ENCODE peak calls at places on chromosomes 11 and 22, in seven cellular contexts. G is Karpas-422, H is IMR-90, R is HCT116, K is fibroblast of lung, W is astrocyte, L is PC-9. Z is an unnamed sample.

GRCh38 chr11:14414470-14415461 is 55.8 kb upstream of the RRAS2 start:
- DNase-seq in W (peak), R (no peak), L (peak), G (no peak), K (peak), H (peak), Z (no peak)

GRCh38 chr22:45201678-45202332 is 38.1 kb downstream of the NUP50 start:
- DNase-seq in H (peak), G (no peak), W (peak), R (no peak), L (peak), K (peak), Z (no peak)

GRCh38 chr11:65506770-65507485 is 8.1 kb downstream of the MALAT1 start:
- DNase-seq in G (peak), R (peak), K (peak), L (no peak), W (peak), H (peak), Z (no peak)

GRCh38 chr11:65382804-65383368 is 440 bp upstream of the SLC25A45 start:
- DNase-seq in R (no peak), K (no peak), L (peak), W (no peak), G (no peak), H (no peak), Z (no peak)

GRCh38 chr11:92285776-92286175 is 61.2 kb downstream of the FAT3 start:
- DNase-seq in L (peak), R (no peak), G (no peak), H (no peak), W (no peak), K (no peak), Z (no peak)

GRCh38 chr11:114438303-114438702 is 964 bp upstream of the REXO2 start:
- DNase-seq in H (peak), G (no peak), R (no peak), L (peak), W (peak), K (no peak), Z (no peak)

GRCh38 chr11:119550330-119550729 is 127.4 kb upstream of the THY1 start:
- DNase-seq in R (no peak), G (no peak), L (peak), H (no peak), K (peak), W (peak), Z (no peak)

GRCh38 chr11:76803811-76804600 is 20.9 kb downstream of the TSKU start:
- DNase-seq in L (no peak), H (peak), G (no peak), R (no peak), K (peak), W (peak), Z (no peak)

GRCh38 chr11:12060385-12060980 is 49.9 kb upstream of the MICAL2 start:
- DNase-seq in K (no peak), L (no peak), H (no peak), G (no peak), W (no peak), R (no peak), Z (no peak)

GRCh38 chr11:1002091-1002984 is 34.2 kb downstream of the MUC6 start:
- DNase-seq in W (no peak), H (no peak), K (no peak), R (no peak), L (no peak), G (no peak), Z (no peak)

GRCh38 chr22:50305658-50306566 is 1.5 kb downstream of the PLXNB2 start:
- DNase-seq in L (peak), H (peak), G (no peak), W (peak), R (peak), K (peak), Z (peak)

GRCh38 chr11:2577071-2578005 is 122.5 kb downstream of the KCNQ1OT1 start:
- DNase-seq in L (no peak), W (no peak), R (no peak), K (no peak), H (no peak), G (no peak), Z (no peak)

GRCh38 chr11:79274636-79275315 is 166.1 kb downstream of the TENM4 start:
- DNase-seq in R (no peak), K (peak), H (peak), W (peak), L (no peak), G (no peak), Z (no peak)

GRCh38 chr11:63872833-63873201 is 33.9 kb downstream of the MARK2 start:
- DNase-seq in G (no peak), W (no peak), K (no peak), L (no peak), R (no peak), H (no peak), Z (no peak)

GRCh38 chr22:41833369-41834004 is 582 bp downstream of the SREBF2 start:
- DNase-seq in K (peak), W (no peak), R (no peak), L (no peak), H (no peak), G (peak), Z (no peak)

GRCh38 chr11:103436131-103436770 is 327.0 kb downstream of the DYNC2H1 start:
- DNase-seq in K (no peak), W (no peak), G (no peak), R (no peak), H (no peak), L (no peak), Z (no peak)

GRCh38 chr11:45328726-45329125 is 42.6 kb upstream of the SYT13 start:
- DNase-seq in W (no peak), L (no peak), G (no peak), R (no peak), H (no peak), K (no peak), Z (no peak)

GRCh38 chr11:131745405-131745804 is 375.0 kb downstream of the NTM start:
- DNase-seq in W (peak), R (no peak), G (no peak), L (no peak), H (peak), K (peak), Z (no peak)

GRCh38 chr11:42329930-42330555 is 870.6 kb upstream of the LRRC4C start:
- DNase-seq in W (peak), K (no peak), L (no peak), R (no peak), G (no peak), H (no peak), Z (peak)

GRCh38 chr11:128481135-128481534 is 106.2 kb downstream of the ETS1 start:
- DNase-seq in R (no peak), G (no peak), K (peak), L (no peak), W (peak), H (peak), Z (no peak)

GRCh38 chr11:86592659-86593451 is 79.6 kb downstream of the ME3 start:
- DNase-seq in R (peak), L (peak), G (peak), H (peak), K (peak), W (peak), Z (peak)

GRCh38 chr11:120057595-120058581 is 80.0 kb downstream of the TRIM29 start:
- DNase-seq in G (no peak), W (peak), K (no peak), L (no peak), R (peak), H (no peak), Z (peak)

GRCh38 chr11:70854201-70854600 is 398.2 kb downstream of the SHANK2 start:
- DNase-seq in L (no peak), G (no peak), W (no peak), H (no peak), K (no peak), R (no peak), Z (no peak)

GRCh38 chr11:112087212-112087611 is 539 bp downstream of the SDHD start:
- DNase-seq in R (no peak), L (no peak), W (no peak), K (no peak), G (peak), H (no peak), Z (no peak)

GRCh38 chr22:37166675-37167066 is 17.0 kb upstream of the IL2RB start:
- DNase-seq in R (no peak), H (peak), G (peak), L (peak), K (peak), W (peak), Z (no peak)

GRCh38 chr22:50620861-50621490 is 7.0 kb downstream of the ARSA start:
- DNase-seq in L (no peak), G (peak), R (no peak), H (no peak), K (no peak), W (no peak), Z (peak)

GRCh38 chr11:10004526-10005113 is 289.4 kb downstream of the SBF2 start:
- DNase-seq in K (no peak), L (no peak), W (peak), G (no peak), R (no peak), H (no peak), Z (no peak)

GRCh38 chr22:46578824-46579561 is 41.2 kb upstream of the GRAMD4 start:
- DNase-seq in K (peak), R (no peak), G (no peak), L (no peak), H (peak), W (no peak), Z (no peak)

GRCh38 chr11:69666261-69666660 is 8.9 kb downstream of the LTO1 start:
- DNase-seq in L (no peak), H (no peak), K (no peak), R (no peak), G (no peak), W (no peak), Z (no peak)

GRCh38 chr22:48718818-48719500 is 1108.7 kb downstream of the BRD1 start:
- DNase-seq in G (no peak), K (no peak), L (no peak), R (no peak), H (no peak), W (no peak), Z (no peak)

GRCh38 chr11:50169634-50170033 is 137.0 kb downstream of the OR4C45 start:
- DNase-seq in R (no peak), W (no peak), G (no peak), H (no peak), K (no peak), L (no peak), Z (no peak)

GRCh38 chr11:50164050-50164449 is 131.4 kb downstream of the OR4C45 start:
- DNase-seq in R (no peak), W (no peak), G (no peak), H (no peak), L (no peak), K (no peak), Z (no peak)
- H3K27ac ChIP-seq in R (no peak), W (no peak), G (no peak), H (no peak), L (no peak), K (no peak), Z (no peak)

GRCh38 chr11:15471028-15471708 is 356.4 kb downstream of the INSC start:
- DNase-seq in R (no peak), H (no peak), G (no peak), K (no peak), W (no peak), L (no peak), Z (no peak)
- H2AFZ ChIP-seq in R (no peak), H (no peak), G (no peak), K (no peak), W (no peak), L (no peak), Z (no peak)

DNA sequence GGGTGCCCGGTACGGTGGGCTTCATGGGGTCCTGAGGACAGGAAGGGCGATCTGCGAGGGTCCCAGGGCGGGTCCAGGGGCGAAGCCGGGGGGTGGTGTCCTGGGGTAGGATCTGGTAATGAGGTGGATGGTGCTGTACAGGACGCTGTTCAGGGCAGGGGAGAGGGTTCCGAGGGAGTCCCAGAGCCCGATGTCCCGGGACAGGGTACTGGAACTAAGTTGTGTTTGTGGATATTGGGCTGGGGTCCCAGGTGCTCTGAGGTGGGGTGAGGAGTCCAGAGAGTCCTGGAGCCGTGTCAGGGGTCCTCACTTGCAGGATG is 426 bp downstream of the LZTR1 start:
- DNase-seq in L (no peak), K (no peak), H (no peak), R (no peak), G (no peak), W (no peak), Z (no peak)
- H3K27ac ChIP-seq in L (no peak), K (peak), H (peak), R (peak), G (no peak), W (peak), Z (peak)

DNA sequence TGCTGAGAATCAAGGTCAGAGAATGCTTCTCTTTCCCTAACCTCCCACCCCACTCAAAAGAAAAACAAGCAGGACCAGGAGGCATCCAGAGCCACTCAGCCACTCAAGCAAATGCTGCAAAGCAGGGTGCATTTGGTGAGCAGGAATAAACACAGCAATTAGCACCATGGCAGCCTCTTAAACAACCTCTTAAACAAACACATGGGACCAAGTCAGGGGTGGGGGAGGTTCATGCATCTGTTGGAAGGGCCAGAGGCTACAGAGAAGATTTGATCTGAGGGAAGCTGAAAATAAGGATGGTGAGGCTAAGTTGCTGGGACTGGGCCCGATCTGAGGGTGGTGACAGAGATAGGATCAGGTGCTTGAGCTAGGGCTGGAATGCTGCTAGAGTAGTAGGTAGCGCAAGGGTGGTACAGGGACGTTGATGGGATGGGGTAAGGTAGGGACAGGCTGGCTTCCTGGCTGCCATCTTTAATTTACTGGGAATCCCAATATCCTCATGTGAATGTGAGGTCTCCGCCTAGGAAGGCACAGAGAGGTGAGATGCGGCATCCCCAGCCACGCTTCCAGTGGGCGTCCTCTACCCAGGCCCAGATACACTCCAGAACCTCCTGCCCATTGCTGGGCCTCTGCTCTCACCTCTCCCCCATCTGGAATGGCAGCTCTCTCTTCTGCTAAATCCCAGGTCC is 26.6 kb upstream of the LMO1 start:
- DNase-seq in K (no peak), R (no peak), H (no peak), L (no peak), W (no peak), G (no peak), Z (no peak)
- H2AFZ ChIP-seq in K (no peak), R (no peak), H (no peak), L (no peak), W (no peak), G (no peak), Z (no peak)

DNA sequence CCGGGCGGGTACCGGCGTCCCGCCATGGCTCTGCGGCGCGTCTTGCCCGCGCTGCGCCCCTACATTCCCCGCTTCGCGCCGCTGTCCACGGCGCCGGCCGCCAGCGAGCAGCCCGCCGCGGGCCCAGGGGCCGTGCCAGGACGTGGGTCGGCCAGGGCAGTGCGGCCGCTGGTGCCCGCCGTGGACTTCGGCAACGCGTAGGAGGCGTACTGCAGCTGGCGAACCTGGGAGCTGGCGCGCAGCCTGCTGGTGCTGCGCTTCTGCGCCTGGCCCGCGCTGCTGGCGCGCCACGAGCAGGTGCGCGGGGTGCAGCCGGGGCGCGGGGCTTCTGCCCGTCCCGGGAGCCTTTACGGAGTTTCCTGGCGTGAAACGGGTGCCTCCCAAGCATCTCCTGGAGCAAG is 20.1 kb downstream of the DGCR6L start:
- DNase-seq in K (no peak), W (no peak), H (peak), R (no peak), G (no peak), L (no peak), Z (no peak)
- H3K27ac ChIP-seq in K (no peak), W (no peak), H (no peak), R (peak), G (no peak), L (no peak), Z (no peak)

GRCh38 chr11:126484266-126484665 is 128.8 kb downstream of the ST3GAL4 start:
- DNase-seq in G (no peak), H (peak), W (peak), L (peak), R (no peak), K (peak), Z (no peak)

GRCh38 chr11:126487711-126488110 is 132.2 kb downstream of the ST3GAL4 start:
- DNase-seq in K (no peak), H (no peak), G (no peak), R (no peak), W (no peak), L (no peak), Z (no peak)

GRCh38 chr11:126483796-126484195 is 128.3 kb downstream of the ST3GAL4 start:
- DNase-seq in H (no peak), L (no peak), K (no peak), R (no peak), G (no peak), W (no peak), Z (no peak)

GRCh38 chr11:126485986-126486635 is 130.6 kb downstream of the ST3GAL4 start:
- DNase-seq in W (no peak), L (no peak), K (no peak), H (no peak), G (no peak), R (no peak), Z (no peak)

GRCh38 chr11:126485021-126485781 is 129.7 kb downstream of the ST3GAL4 start:
- DNase-seq in R (no peak), G (peak), K (peak), L (no peak), W (peak), H (peak), Z (no peak)
- H2AFZ ChIP-seq in R (no peak), G (peak), K (no peak), L (no peak), W (no peak), H (peak), Z (no peak)